ENCODE peak calls at places on chromosomes 11 and 22, in five cellular contexts. D, N, I, Y and E are unnamed samples.

GRCh38 chr11:66068923-66069714 is 953 bp upstream of the PACS1 start:
- DNase-seq in I (peak; percentile 42), Y (peak; percentile 51), D (no peak), N (peak; percentile 91), E (no peak)

GRCh38 chr11:77704029-77704428 is 66.4 kb upstream of the CLNS1A start:
- DNase-seq in Y (no peak), I (no peak), N (no peak), D (no peak), E (no peak)

GRCh38 chr11:44955019-44955738 is 4.5 kb upstream of the TP53I11 start:
- DNase-seq in D (no peak), I (peak; percentile 66), Y (no peak), N (peak; percentile 69), E (peak; percentile 40)

GRCh38 chr11:84962018-84962417 is 665.1 kb downstream of the DLG2 start:
- DNase-seq in N (no peak), Y (no peak), I (no peak), D (no peak), E (no peak)

GRCh38 chr11:79472736-79473536 is 32.1 kb upstream of the TENM4 start:
- DNase-seq in Y (no peak), D (no peak), N (no peak), I (no peak), E (no peak)

GRCh38 chr11:31045335-31045734 is 324.2 kb downstream of the DCDC1 start:
- DNase-seq in N (peak; percentile 20), I (no peak), D (no peak), Y (no peak), E (no peak)

GRCh38 chr11:47010192-47010591 is 73.6 kb downstream of the CSTPP1 start:
- DNase-seq in Y (no peak), D (no peak), I (no peak), N (peak; percentile 57), E (no peak)

GRCh38 chr22:19707347-19708322 is 6.7 kb upstream of the SEPTIN5 start:
- DNase-seq in D (no peak), Y (no peak), N (no peak), I (no peak), E (no peak)

GRCh38 chr11:16261836-16262644 is 94.3 kb downstream of the SOX6 start:
- DNase-seq in N (no peak), Y (no peak), D (no peak), I (no peak), E (no peak)

GRCh38 chr11:116093481-116093880 is 589.3 kb upstream of the CADM1 start:
- DNase-seq in N (no peak), I (no peak), Y (no peak), D (no peak), E (no peak)

GRCh38 chr11:10413268-10413667 is 41.8 kb upstream of the AMPD3 start:
- DNase-seq in D (no peak), N (no peak), Y (no peak), I (peak; percentile 33), E (no peak)

GRCh38 chr11:105588001-105588400 is 21.9 kb upstream of the GRIA4 start:
- DNase-seq in I (no peak), Y (no peak), N (peak; percentile 47), D (no peak), E (no peak)

GRCh38 chr11:64224151-64224890 is 1.7 kb downstream of the TRPT1 start:
- DNase-seq in N (no peak), I (no peak), D (no peak), Y (no peak), E (no peak)

GRCh38 chr11:12129227-12129626 is 18.8 kb downstream of the MICAL2 start:
- DNase-seq in D (no peak), I (no peak), Y (no peak), N (no peak), E (no peak)

GRCh38 chr11:134731562-134731961 is 319.5 kb upstream of the B3GAT1 start:
- DNase-seq in Y (peak; percentile 52), I (no peak), N (no peak), D (no peak), E (no peak)

GRCh38 chr11:36425593-36426206 is 84.4 kb downstream of the TRAF6 start:
- DNase-seq in D (no peak), I (no peak), N (peak; percentile 11), Y (no peak), E (no peak)

GRCh38 chr11:19398772-19399542 is 158.2 kb upstream of the E2F8 start:
- DNase-seq in D (no peak), N (peak; percentile 71), I (peak; percentile 30), Y (no peak), E (peak; percentile 52)

GRCh38 chr22:27173530-27173929 is 516.1 kb downstream of the MIAT start:
- DNase-seq in I (no peak), D (no peak), N (no peak), Y (no peak), E (no peak)

GRCh38 chr22:20519558-20519957 is 12.1 kb downstream of the MED15 start:
- DNase-seq in N (no peak), D (no peak), I (no peak), Y (no peak), E (no peak)

DNA sequence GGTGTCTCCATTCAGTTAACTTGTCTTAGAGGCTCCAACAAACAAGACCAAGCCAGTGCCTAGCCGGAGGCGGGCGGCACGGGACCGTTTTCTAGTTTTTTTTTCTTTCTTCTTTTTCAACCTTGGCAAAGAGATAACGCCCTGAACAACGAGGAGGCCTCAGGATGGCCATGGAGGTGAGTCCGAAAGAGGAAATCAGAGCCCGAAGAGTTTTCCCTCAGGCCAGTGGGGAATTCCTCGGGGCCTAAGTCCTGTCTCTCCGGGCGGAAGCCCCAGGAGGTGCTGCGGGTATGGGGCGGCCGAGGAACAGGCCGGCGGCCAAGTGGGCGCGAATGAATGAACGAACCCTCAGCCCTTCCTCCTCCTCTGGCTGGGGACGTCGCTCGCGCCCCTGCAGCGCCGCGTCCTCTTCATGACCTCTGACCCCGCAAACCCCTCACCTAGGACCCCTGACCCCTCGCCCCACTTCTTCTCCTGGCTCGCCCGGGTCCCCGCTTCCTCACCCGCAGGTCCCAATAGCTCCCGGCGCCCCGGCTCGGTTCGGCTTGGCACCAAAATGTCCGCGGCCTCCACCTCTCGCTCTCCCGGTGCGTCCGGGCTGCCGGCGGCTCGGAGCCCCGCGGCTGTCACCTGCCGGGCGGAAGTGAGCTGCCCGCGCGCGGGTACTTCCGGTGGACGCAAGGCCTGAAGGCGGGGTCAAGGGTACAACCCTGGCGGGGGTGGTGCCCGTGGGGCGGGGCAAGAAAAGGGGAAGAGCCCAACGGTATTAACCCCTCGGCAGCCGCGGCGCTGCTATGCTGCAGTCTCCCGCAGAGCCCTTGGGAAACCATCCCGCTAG is at the start of gene AP1B1:
- DNase-seq in Y (peak; percentile 80), I (peak; percentile 97), N (peak; percentile 85), D (peak; percentile 67), E (peak; percentile 84)
- TF ChIP-seq CTCF in Y (no peak), I (no peak), N (no peak), D (no peak), E (no peak)

GRCh38 chr11:3882671-3883070 is 27.2 kb downstream of the STIM1 start:
- DNase-seq in D (no peak), Y (no peak), I (no peak), N (no peak), E (no peak)
- TF ChIP-seq CTCF in D (no peak), Y (no peak), I (no peak), N (no peak), E (no peak)

GRCh38 chr11:73597340-73597955 is 464 bp downstream of the FAM168A start:
- DNase-seq in D (no peak), Y (no peak), N (no peak), I (no peak), E (no peak)

GRCh38 chr11:73592640-73593039 is 5.3 kb downstream of the FAM168A start:
- DNase-seq in Y (no peak), N (no peak), D (no peak), I (no peak), E (no peak)

GRCh38 chr11:73596547-73596946 is 1.4 kb downstream of the FAM168A start:
- DNase-seq in I (no peak), N (no peak), Y (no peak), D (no peak), E (no peak)

GRCh38 chr11:73598719-73599379 is 937 bp upstream of the FAM168A start:
- DNase-seq in D (no peak), Y (no peak), I (no peak), N (no peak), E (no peak)

DNA sequence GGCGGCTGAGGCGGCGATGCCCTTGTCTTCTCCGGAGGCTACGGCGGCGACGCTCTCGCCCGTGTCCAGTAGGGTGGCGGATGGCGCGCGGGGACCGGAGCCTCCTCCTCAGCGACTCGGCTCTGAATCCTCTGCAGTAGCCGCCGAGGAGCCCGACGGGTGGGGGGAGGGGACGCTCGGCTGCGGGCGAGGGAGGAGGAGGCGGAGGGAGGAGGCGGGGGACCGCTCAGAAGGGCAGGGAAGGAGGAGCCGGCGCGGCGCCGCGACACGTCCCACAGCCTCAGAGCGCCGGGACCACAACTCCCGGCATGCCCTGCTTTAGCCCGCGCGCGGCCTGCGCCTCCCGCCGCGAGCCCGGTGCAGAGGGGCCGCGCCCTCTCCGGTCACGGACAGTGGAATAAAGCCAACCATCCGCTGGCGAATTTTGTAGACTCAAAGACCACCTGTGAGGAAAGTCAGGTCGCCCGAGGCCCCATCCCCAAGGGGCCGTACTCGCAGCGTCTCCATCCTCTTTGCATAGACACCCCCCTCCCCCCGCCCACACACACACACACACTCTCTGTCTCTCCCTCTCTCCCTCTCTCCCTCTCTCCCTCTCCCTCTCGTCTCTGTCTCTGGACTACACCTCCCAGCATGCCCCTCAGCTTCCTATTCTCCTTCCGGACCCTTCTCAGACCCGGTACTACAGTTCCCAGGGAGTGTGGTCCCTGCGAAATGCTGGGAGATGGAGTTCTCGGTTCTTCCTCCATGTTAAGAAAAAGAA is at the start of gene FAM168A:
- DNase-seq in I (peak; percentile 97), N (peak; percentile 98), D (peak; percentile 88), Y (peak; percentile 93), E (peak; percentile 65)
- TF ChIP-seq CTCF in I (peak; percentile 30), N (no peak), D (peak; percentile 28), Y (peak; percentile 60), E (no peak)

DNA sequence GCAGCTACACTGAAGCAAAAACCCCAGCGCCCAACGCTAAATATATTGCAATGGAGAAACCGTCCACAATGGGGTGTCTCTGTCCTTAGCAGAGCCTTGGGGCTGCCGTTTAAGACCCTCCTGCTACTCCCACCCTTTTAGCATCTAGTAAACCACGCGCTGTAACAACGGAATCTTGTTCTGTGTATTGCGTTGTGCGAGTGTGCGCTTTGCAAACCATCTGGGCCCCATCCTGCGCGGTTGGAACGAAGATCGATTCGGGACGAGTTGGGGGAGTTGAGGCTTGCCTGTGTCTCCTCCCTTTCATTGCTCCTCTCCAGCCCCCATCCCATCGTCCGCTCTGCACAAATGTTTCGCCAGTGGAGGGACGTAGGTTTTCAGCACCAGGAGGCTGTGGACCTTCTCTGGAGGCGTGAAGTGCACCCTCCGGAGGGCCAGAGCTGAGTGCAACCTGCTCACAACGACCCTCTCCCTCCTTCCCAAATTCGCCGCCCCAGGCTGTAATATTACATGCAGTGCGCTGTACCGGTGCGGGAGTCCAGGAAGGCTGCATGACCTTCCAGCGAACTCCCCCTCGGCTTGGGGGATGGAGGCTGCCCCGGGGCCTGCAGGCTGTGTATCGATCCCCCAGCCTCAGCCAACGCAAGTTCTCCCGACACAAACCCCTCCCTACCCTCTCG is 1.6 kb upstream of the KMT2A start:
- DNase-seq in I (peak; percentile 32), D (peak; percentile 35), Y (no peak), N (no peak), E (no peak)
- TF ChIP-seq CTCF in I (no peak), D (no peak), Y (no peak), N (peak; percentile 17), E (no peak)

DNA sequence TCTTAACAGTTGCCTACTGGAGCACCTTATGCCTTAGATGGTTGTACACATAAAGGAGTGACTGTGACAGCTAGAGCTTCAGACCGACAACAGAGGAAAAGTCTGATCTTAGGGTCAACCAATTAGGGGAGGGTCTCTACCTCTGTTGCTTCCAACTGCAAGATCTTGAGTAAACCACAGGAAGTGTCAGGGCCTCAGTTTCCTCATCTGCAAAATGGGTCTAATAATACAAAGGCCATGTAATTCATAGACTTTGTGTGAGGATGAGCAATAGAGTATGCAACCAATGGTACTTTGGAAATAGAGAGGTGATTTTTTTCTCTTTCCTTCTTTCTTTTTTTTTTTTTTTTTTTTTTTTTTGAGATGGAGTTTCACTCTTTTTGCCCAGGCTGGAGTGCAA is 16.4 kb upstream of the ANO1 start:
- DNase-seq in D (no peak), Y (no peak), I (no peak), N (no peak), E (no peak)
- TF ChIP-seq CTCF in D (no peak), Y (no peak), I (no peak), N (no peak), E (no peak)